ENCODE peak calls at places on chromosomes 13 and 19, in six cellular contexts. Q, U, W, S, J and T are unnamed samples.

GRCh38 chr19:1125601-1126533 is 22.1 kb downstream of the GPX4 start:
- ATAC-seq in Q (no peak), U (no peak), W (no peak), S (no peak), J (no peak), T (no peak)

GRCh38 chr13:19863323-19864017 is at the start of gene ZMYM5:
- ATAC-seq in Q (peak), U (peak), W (peak), S (peak), J (peak), T (peak)

GRCh38 chr19:45027371-45027770 is 11.5 kb upstream of the CLASRP start:
- ATAC-seq in Q (peak), U (peak), W (peak), S (no peak), J (peak), T (no peak)

GRCh38 chr13:48749144-48749543 is 95.4 kb downstream of the CYSLTR2 start:
- ATAC-seq in Q (no peak), U (peak), W (peak), S (no peak), J (no peak), T (no peak)

GRCh38 chr13:93951153-93951552 is 528.3 kb downstream of the DCT start:
- ATAC-seq in Q (no peak), U (no peak), W (no peak), S (no peak), J (no peak), T (no peak)

GRCh38 chr13:67049744-67050143 is 180.4 kb downstream of the PCDH9 start:
- ATAC-seq in Q (no peak), U (no peak), W (no peak), S (no peak), J (no peak), T (no peak)

GRCh38 chr13:50286376-50286775 is 271.1 kb downstream of the KCNRG start:
- ATAC-seq in Q (no peak), U (no peak), W (no peak), S (no peak), J (peak), T (no peak)

GRCh38 chr19:15609261-15609660 is 5.8 kb upstream of the CYP4F8 start:
- ATAC-seq in Q (no peak), U (no peak), W (no peak), S (no peak), J (no peak), T (no peak)

GRCh38 chr19:28044477-28044876 is 1168.5 kb downstream of the UQCRFS1 start:
- ATAC-seq in Q (no peak), U (no peak), W (no peak), S (no peak), J (no peak), T (no peak)

GRCh38 chr19:23409392-23410048 is 14.2 kb upstream of the ZNF91 start:
- ATAC-seq in Q (no peak), U (no peak), W (no peak), S (no peak), J (peak), T (no peak)

GRCh38 chr13:40469581-40470282 is 196.7 kb downstream of the FOXO1 start:
- ATAC-seq in Q (no peak), U (no peak), W (no peak), S (no peak), J (peak), T (no peak)

GRCh38 chr19:17303167-17303939 is at the start of gene ABHD8:
- ATAC-seq in Q (peak), U (peak), W (peak), S (peak), J (peak), T (peak)

GRCh38 chr13:29589234-29589633 is 6.3 kb downstream of the SLC7A1 start:
- ATAC-seq in Q (no peak), U (no peak), W (peak), S (no peak), J (no peak), T (peak)

GRCh38 chr13:103199380-103200088 is 133.3 kb upstream of the SLC10A2 start:
- ATAC-seq in Q (no peak), U (no peak), W (no peak), S (no peak), J (no peak), T (no peak)

GRCh38 chr19:29326849-29327840 is 114.2 kb upstream of the UQCRFS1 start:
- ATAC-seq in Q (no peak), U (no peak), W (no peak), S (peak), J (no peak), T (no peak)

GRCh38 chr19:14004619-14005380 is 1.3 kb downstream of the RFX1 start:
- ATAC-seq in Q (no peak), U (no peak), W (no peak), S (no peak), J (no peak), T (no peak)

GRCh38 chr19:14006766-14007562 is 844 bp upstream of the RFX1 start:
- ATAC-seq in Q (peak), U (peak), W (peak), S (peak), J (peak), T (peak)

GRCh38 chr19:14005381-14006084 is 587 bp downstream of the RFX1 start:
- ATAC-seq in Q (peak), U (peak), W (peak), S (peak), J (peak), T (peak)

GRCh38 chr19:14003279-14004051 is 2.7 kb downstream of the RFX1 start:
- ATAC-seq in Q (no peak), U (no peak), W (no peak), S (no peak), J (no peak), T (no peak)

DNA sequence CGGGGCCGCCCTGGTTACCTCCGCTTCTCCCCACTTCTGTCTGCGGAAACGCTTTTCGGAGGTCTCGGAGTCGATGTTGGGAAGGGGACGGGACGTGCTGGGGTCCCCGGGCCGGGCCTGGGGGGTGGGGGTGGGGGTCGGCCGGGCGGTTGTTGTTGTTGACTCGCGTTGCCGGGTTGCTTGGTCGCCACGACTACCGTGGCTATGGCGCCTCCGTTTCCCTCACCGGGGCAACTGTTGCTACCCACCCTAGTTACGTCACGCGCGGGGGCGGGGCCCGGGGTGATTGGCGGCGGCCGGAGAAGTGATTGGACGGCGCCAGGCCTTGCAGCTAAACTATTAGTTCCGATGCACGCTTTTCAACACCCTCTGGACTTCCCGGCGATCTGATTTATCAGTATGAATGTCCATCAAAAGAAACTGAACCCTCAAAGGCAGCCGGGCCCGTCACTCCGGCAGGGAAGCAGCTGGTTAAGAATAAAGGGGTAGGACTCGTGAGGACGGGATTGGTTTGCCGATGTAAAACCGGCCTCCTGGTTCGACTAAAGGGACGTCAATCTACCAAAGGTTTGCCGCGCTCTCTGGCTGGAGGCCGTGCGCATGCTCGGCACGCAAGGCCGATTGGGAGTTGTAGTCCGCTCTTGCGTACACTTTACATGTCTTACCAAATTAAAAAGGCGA is at the start of gene RFX1:
- ATAC-seq in Q (peak), U (peak), W (peak), S (peak), J (peak), T (peak)
- TF ChIP-seq POLR2AphosphoS5 in Q (no peak), U (no peak), W (peak), S (no peak), J (no peak), T (no peak)

GRCh38 chr13:30671271-30671815 is 53.6 kb downstream of the USPL1 start:
- ATAC-seq in Q (no peak), U (no peak), W (no peak), S (no peak), J (no peak), T (no peak)
- TF ChIP-seq CTCF in Q (no peak), U (no peak), W (no peak), S (no peak), J (no peak), T (no peak)

GRCh38 chr19:12721656-12722565 is 1.8 kb downstream of the TNPO2 start:
- ATAC-seq in Q (peak), U (peak), W (peak), S (peak), J (peak), T (peak)

GRCh38 chr19:12720851-12721655 is 2.7 kb downstream of the TNPO2 start:
- ATAC-seq in Q (peak), U (peak), W (no peak), S (no peak), J (peak), T (no peak)

GRCh38 chr19:12723383-12723642 is 419 bp downstream of the TNPO2 start:
- ATAC-seq in Q (no peak), U (peak), W (no peak), S (no peak), J (no peak), T (no peak)

GRCh38 chr19:12723643-12724426 is at the start of gene TNPO2:
- ATAC-seq in Q (peak), U (peak), W (peak), S (peak), J (peak), T (no peak)

GRCh38 chr19:12722566-12723382 is 958 bp downstream of the TNPO2 start:
- ATAC-seq in Q (peak), U (peak), W (peak), S (peak), J (peak), T (peak)
- TF ChIP-seq POLR2A in Q (peak), U (peak), W (peak), S (peak), J (peak), T (no peak)

DNA sequence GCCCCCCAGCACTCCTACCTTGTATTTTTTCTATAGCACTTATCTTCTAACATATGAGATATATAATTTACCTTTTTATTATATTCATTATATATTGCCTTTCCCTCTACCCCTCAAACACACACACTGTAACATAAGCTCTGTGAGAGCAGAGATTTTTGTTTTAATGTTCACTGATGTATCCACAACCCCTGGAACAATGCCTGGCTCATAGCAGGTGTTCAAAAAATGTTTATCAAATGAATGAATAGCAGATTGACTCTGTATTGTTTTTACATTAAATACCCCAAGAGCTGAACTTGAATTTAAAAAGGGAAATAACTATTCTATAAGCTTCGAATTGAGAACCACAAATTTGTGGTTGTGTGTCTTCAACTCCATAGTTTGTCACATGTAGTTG is 11.0 kb downstream of the POLR1D start:
- ATAC-seq in Q (no peak), U (no peak), W (no peak), S (no peak), J (no peak), T (no peak)
- TF ChIP-seq POLR2AphosphoS5 in Q (no peak), U (no peak), W (no peak), S (no peak), J (no peak), T (no peak)

GRCh38 chr13:57557979-57558529 is 73.5 kb upstream of the PCDH17 start:
- ATAC-seq in Q (no peak), U (no peak), W (no peak), S (no peak), J (no peak), T (no peak)
- TF ChIP-seq CTCF in Q (no peak), U (no peak), W (peak), S (no peak), J (no peak), T (no peak)

GRCh38 chr19:58228584-58229254 is at the start of gene ZNF544:
- ATAC-seq in Q (peak), U (peak), W (peak), S (peak), J (peak), T (peak)
- TF ChIP-seq POLR2A in Q (peak), U (peak), W (peak), S (peak), J (peak), T (no peak)

GRCh38 chr13:108527849-108528248 is 101.6 kb upstream of the MYO16 start:
- ATAC-seq in Q (no peak), U (no peak), W (no peak), S (no peak), J (no peak), T (no peak)
- TF ChIP-seq POLR2AphosphoS5 in Q (no peak), U (no peak), W (no peak), S (no peak), J (no peak), T (no peak)

GRCh38 chr19:49378501-49378900 is 9.5 kb upstream of the KASH5 start:
- ATAC-seq in Q (no peak), U (no peak), W (no peak), S (no peak), J (no peak), T (no peak)
- TF ChIP-seq CTCF in Q (no peak), U (no peak), W (no peak), S (no peak), J (no peak), T (no peak)

GRCh38 chr19:33005440-33005839 is 33.4 kb downstream of the FAAP24 start:
- ATAC-seq in Q (no peak), U (no peak), W (no peak), S (no peak), J (no peak), T (no peak)
- TF ChIP-seq POLR2A in Q (no peak), U (no peak), W (no peak), S (no peak), J (no peak), T (no peak)

GRCh38 chr19:54108496-54108895 is 5.8 kb downstream of the NDUFA3 start:
- ATAC-seq in Q (no peak), U (no peak), W (no peak), S (no peak), J (no peak), T (no peak)
- TF ChIP-seq POLR2AphosphoS5 in Q (no peak), U (no peak), W (no peak), S (no peak), J (no peak), T (no peak)